ENCODE peak calls at places on chromosome 9, in six cellular contexts. One of them, this sample, is unnamed.

GRCh38 chr9:3939820-3940219 is 360.0 kb downstream of the GLIS3 start:
- DNase-seq in prostate gland: no peak
- DNase-seq in stimulated activated CD4-positive, alpha-beta T cell treated with anti-CD3 and anti-CD28 coated beads, Interleukin-4, amount 100 ng/mL, for 4 hours: no peak
- DNase-seq in psoas muscle: no peak
- DNase-seq in SW480: no peak
- DNase-seq in HEK293T: no peak
- DNase-seq in this sample: no peak

GRCh38 chr9:78032599-78033457 is 1.2 kb upstream of the GNAQ start:
- DNase-seq in prostate gland: no peak
- DNase-seq in stimulated activated CD4-positive, alpha-beta T cell treated with anti-CD3 and anti-CD28 coated beads, Interleukin-4, amount 100 ng/mL, for 4 hours: no peak
- DNase-seq in psoas muscle: no peak
- DNase-seq in SW480: peak
- DNase-seq in HEK293T: no peak
- DNase-seq in this sample: no peak

GRCh38 chr9:97889941-97890557 is 32.3 kb downstream of the TRMO start:
- DNase-seq in prostate gland: no peak
- DNase-seq in stimulated activated CD4-positive, alpha-beta T cell treated with anti-CD3 and anti-CD28 coated beads, Interleukin-4, amount 100 ng/mL, for 4 hours: peak
- DNase-seq in psoas muscle: no peak
- DNase-seq in SW480: no peak
- DNase-seq in HEK293T: peak
- DNase-seq in this sample: peak

GRCh38 chr9:92736816-92737606 is 27.6 kb downstream of the BICD2 start:
- DNase-seq in prostate gland: no peak
- DNase-seq in stimulated activated CD4-positive, alpha-beta T cell treated with anti-CD3 and anti-CD28 coated beads, Interleukin-4, amount 100 ng/mL, for 4 hours: no peak
- DNase-seq in psoas muscle: no peak
- DNase-seq in SW480: no peak
- DNase-seq in HEK293T: no peak
- DNase-seq in this sample: no peak

GRCh38 chr9:124659099-124659659 is 111.9 kb downstream of the NR6A1 start:
- DNase-seq in prostate gland: peak
- DNase-seq in stimulated activated CD4-positive, alpha-beta T cell treated with anti-CD3 and anti-CD28 coated beads, Interleukin-4, amount 100 ng/mL, for 4 hours: peak
- DNase-seq in psoas muscle: peak
- DNase-seq in SW480: peak
- DNase-seq in HEK293T: peak
- DNase-seq in this sample: no peak

GRCh38 chr9:111926421-111926875 is 29.8 kb downstream of the UGCG start:
- DNase-seq in prostate gland: no peak
- DNase-seq in stimulated activated CD4-positive, alpha-beta T cell treated with anti-CD3 and anti-CD28 coated beads, Interleukin-4, amount 100 ng/mL, for 4 hours: peak
- DNase-seq in psoas muscle: peak
- DNase-seq in SW480: no peak
- DNase-seq in HEK293T: no peak
- DNase-seq in this sample: peak

GRCh38 chr9:106072421-106072820 is 378.1 kb downstream of the TMEM38B start:
- DNase-seq in prostate gland: no peak
- DNase-seq in stimulated activated CD4-positive, alpha-beta T cell treated with anti-CD3 and anti-CD28 coated beads, Interleukin-4, amount 100 ng/mL, for 4 hours: no peak
- DNase-seq in psoas muscle: no peak
- DNase-seq in SW480: no peak
- DNase-seq in HEK293T: no peak
- DNase-seq in this sample: no peak

GRCh38 chr9:130138791-130139190 is 33.4 kb upstream of the NCS1 start:
- DNase-seq in prostate gland: peak
- DNase-seq in stimulated activated CD4-positive, alpha-beta T cell treated with anti-CD3 and anti-CD28 coated beads, Interleukin-4, amount 100 ng/mL, for 4 hours: no peak
- DNase-seq in psoas muscle: peak
- DNase-seq in SW480: peak
- DNase-seq in HEK293T: no peak
- DNase-seq in this sample: no peak

GRCh38 chr9:103397868-103398600 is 402.9 kb downstream of the CYLC2 start:
- DNase-seq in prostate gland: peak
- DNase-seq in stimulated activated CD4-positive, alpha-beta T cell treated with anti-CD3 and anti-CD28 coated beads, Interleukin-4, amount 100 ng/mL, for 4 hours: no peak
- DNase-seq in psoas muscle: no peak
- DNase-seq in SW480: peak
- DNase-seq in HEK293T: peak
- DNase-seq in this sample: no peak

GRCh38 chr9:127318651-127319167 is 54.1 kb downstream of the GARNL3 start:
- DNase-seq in prostate gland: no peak
- DNase-seq in stimulated activated CD4-positive, alpha-beta T cell treated with anti-CD3 and anti-CD28 coated beads, Interleukin-4, amount 100 ng/mL, for 4 hours: no peak
- DNase-seq in psoas muscle: no peak
- DNase-seq in SW480: no peak
- DNase-seq in HEK293T: no peak
- DNase-seq in this sample: no peak

GRCh38 chr9:126637002-126637849 is 23.5 kb downstream of the LMX1B start:
- DNase-seq in prostate gland: no peak
- DNase-seq in stimulated activated CD4-positive, alpha-beta T cell treated with anti-CD3 and anti-CD28 coated beads, Interleukin-4, amount 100 ng/mL, for 4 hours: no peak
- DNase-seq in psoas muscle: no peak
- DNase-seq in SW480: peak
- DNase-seq in HEK293T: no peak
- DNase-seq in this sample: no peak

GRCh38 chr9:88697764-88698436 is 162.9 kb downstream of the NXNL2 start:
- DNase-seq in prostate gland: no peak
- DNase-seq in stimulated activated CD4-positive, alpha-beta T cell treated with anti-CD3 and anti-CD28 coated beads, Interleukin-4, amount 100 ng/mL, for 4 hours: no peak
- DNase-seq in psoas muscle: no peak
- DNase-seq in SW480: no peak
- DNase-seq in HEK293T: no peak
- DNase-seq in this sample: no peak

GRCh38 chr9:94950040-94950732 is 223.7 kb downstream of the AOPEP start:
- DNase-seq in prostate gland: no peak
- DNase-seq in stimulated activated CD4-positive, alpha-beta T cell treated with anti-CD3 and anti-CD28 coated beads, Interleukin-4, amount 100 ng/mL, for 4 hours: no peak
- DNase-seq in psoas muscle: no peak
- DNase-seq in SW480: peak
- DNase-seq in HEK293T: no peak
- DNase-seq in this sample: no peak

GRCh38 chr9:72773570-72773969 is 179.3 kb downstream of the ALDH1A1 start:
- DNase-seq in prostate gland: no peak
- DNase-seq in stimulated activated CD4-positive, alpha-beta T cell treated with anti-CD3 and anti-CD28 coated beads, Interleukin-4, amount 100 ng/mL, for 4 hours: no peak
- DNase-seq in psoas muscle: no peak
- DNase-seq in SW480: no peak
- DNase-seq in HEK293T: no peak
- DNase-seq in this sample: no peak

GRCh38 chr9:132372177-132373095 is 17.6 kb upstream of the SETX start:
- DNase-seq in prostate gland: no peak
- DNase-seq in stimulated activated CD4-positive, alpha-beta T cell treated with anti-CD3 and anti-CD28 coated beads, Interleukin-4, amount 100 ng/mL, for 4 hours: no peak
- DNase-seq in psoas muscle: peak
- DNase-seq in SW480: peak
- DNase-seq in HEK293T: no peak
- DNase-seq in this sample: no peak

GRCh38 chr9:73719660-73720059 is 568.0 kb downstream of the ANXA1 start:
- DNase-seq in prostate gland: no peak
- DNase-seq in stimulated activated CD4-positive, alpha-beta T cell treated with anti-CD3 and anti-CD28 coated beads, Interleukin-4, amount 100 ng/mL, for 4 hours: no peak
- DNase-seq in psoas muscle: no peak
- DNase-seq in SW480: no peak
- DNase-seq in HEK293T: no peak
- DNase-seq in this sample: no peak

GRCh38 chr9:114181583-114182409 is 26.5 kb downstream of the COL27A1 start:
- DNase-seq in prostate gland: no peak
- DNase-seq in stimulated activated CD4-positive, alpha-beta T cell treated with anti-CD3 and anti-CD28 coated beads, Interleukin-4, amount 100 ng/mL, for 4 hours: no peak
- DNase-seq in psoas muscle: no peak
- DNase-seq in SW480: no peak
- DNase-seq in HEK293T: no peak
- DNase-seq in this sample: no peak

GRCh38 chr9:125631391-125632085 is 75.5 kb downstream of the MAPKAP1 start:
- DNase-seq in prostate gland: peak
- DNase-seq in stimulated activated CD4-positive, alpha-beta T cell treated with anti-CD3 and anti-CD28 coated beads, Interleukin-4, amount 100 ng/mL, for 4 hours: no peak
- DNase-seq in psoas muscle: no peak
- DNase-seq in SW480: peak
- DNase-seq in HEK293T: peak
- DNase-seq in this sample: no peak

GRCh38 chr9:92236465-92236864 is 57.0 kb downstream of the IARS1 start:
- DNase-seq in prostate gland: no peak
- DNase-seq in stimulated activated CD4-positive, alpha-beta T cell treated with anti-CD3 and anti-CD28 coated beads, Interleukin-4, amount 100 ng/mL, for 4 hours: no peak
- DNase-seq in psoas muscle: no peak
- DNase-seq in SW480: no peak
- DNase-seq in HEK293T: no peak
- DNase-seq in this sample: no peak

GRCh38 chr9:26856413-26857032 is 36.1 kb downstream of the CAAP1 start:
- DNase-seq in prostate gland: peak
- DNase-seq in stimulated activated CD4-positive, alpha-beta T cell treated with anti-CD3 and anti-CD28 coated beads, Interleukin-4, amount 100 ng/mL, for 4 hours: no peak
- DNase-seq in psoas muscle: no peak
- DNase-seq in SW480: peak
- DNase-seq in HEK293T: peak
- DNase-seq in this sample: no peak

GRCh38 chr9:100090880-100091279 is 7.9 kb downstream of the ERP44 start:
- DNase-seq in prostate gland: no peak
- DNase-seq in stimulated activated CD4-positive, alpha-beta T cell treated with anti-CD3 and anti-CD28 coated beads, Interleukin-4, amount 100 ng/mL, for 4 hours: no peak
- DNase-seq in psoas muscle: no peak
- DNase-seq in SW480: no peak
- DNase-seq in HEK293T: no peak
- DNase-seq in this sample: no peak

GRCh38 chr9:137452761-137453642 is 6.1 kb downstream of the NSMF start:
- DNase-seq in prostate gland: no peak
- DNase-seq in stimulated activated CD4-positive, alpha-beta T cell treated with anti-CD3 and anti-CD28 coated beads, Interleukin-4, amount 100 ng/mL, for 4 hours: no peak
- DNase-seq in psoas muscle: peak
- DNase-seq in SW480: no peak
- DNase-seq in HEK293T: no peak
- DNase-seq in this sample: no peak

GRCh38 chr9:29160763-29161353 is 1587.6 kb upstream of the C9orf72 start:
- DNase-seq in prostate gland: no peak
- DNase-seq in stimulated activated CD4-positive, alpha-beta T cell treated with anti-CD3 and anti-CD28 coated beads, Interleukin-4, amount 100 ng/mL, for 4 hours: no peak
- DNase-seq in psoas muscle: no peak
- DNase-seq in SW480: no peak
- DNase-seq in HEK293T: no peak
- DNase-seq in this sample: no peak

GRCh38 chr9:131642496-131643083 is 97.3 kb downstream of the PRRT1B start:
- DNase-seq in prostate gland: no peak
- DNase-seq in stimulated activated CD4-positive, alpha-beta T cell treated with anti-CD3 and anti-CD28 coated beads, Interleukin-4, amount 100 ng/mL, for 4 hours: peak
- DNase-seq in psoas muscle: no peak
- DNase-seq in SW480: no peak
- DNase-seq in HEK293T: no peak
- DNase-seq in this sample: peak

GRCh38 chr9:112047538-112048066 is 127.5 kb downstream of the SUSD1 start:
- DNase-seq in prostate gland: no peak
- DNase-seq in stimulated activated CD4-positive, alpha-beta T cell treated with anti-CD3 and anti-CD28 coated beads, Interleukin-4, amount 100 ng/mL, for 4 hours: no peak
- DNase-seq in psoas muscle: no peak
- DNase-seq in SW480: peak
- DNase-seq in HEK293T: no peak
- DNase-seq in this sample: no peak

GRCh38 chr9:116156621-116157314 is 3.2 kb downstream of the PAPPA start:
- DNase-seq in prostate gland: no peak
- DNase-seq in stimulated activated CD4-positive, alpha-beta T cell treated with anti-CD3 and anti-CD28 coated beads, Interleukin-4, amount 100 ng/mL, for 4 hours: no peak
- DNase-seq in psoas muscle: peak
- DNase-seq in SW480: no peak
- DNase-seq in HEK293T: peak
- DNase-seq in this sample: no peak

GRCh38 chr9:93827545-93828330 is 127.4 kb downstream of the BARX1 start:
- DNase-seq in prostate gland: no peak
- DNase-seq in stimulated activated CD4-positive, alpha-beta T cell treated with anti-CD3 and anti-CD28 coated beads, Interleukin-4, amount 100 ng/mL, for 4 hours: peak
- DNase-seq in psoas muscle: peak
- DNase-seq in SW480: peak
- DNase-seq in HEK293T: peak
- DNase-seq in this sample: no peak

GRCh38 chr9:14437336-14438231 is 123.6 kb upstream of the NFIB start:
- DNase-seq in prostate gland: no peak
- DNase-seq in stimulated activated CD4-positive, alpha-beta T cell treated with anti-CD3 and anti-CD28 coated beads, Interleukin-4, amount 100 ng/mL, for 4 hours: no peak
- DNase-seq in psoas muscle: no peak
- DNase-seq in SW480: no peak
- DNase-seq in HEK293T: no peak
- DNase-seq in this sample: no peak

GRCh38 chr9:111483419-111483861 is 743 bp downstream of the ECPAS start:
- DNase-seq in prostate gland: no peak
- DNase-seq in stimulated activated CD4-positive, alpha-beta T cell treated with anti-CD3 and anti-CD28 coated beads, Interleukin-4, amount 100 ng/mL, for 4 hours: peak
- DNase-seq in psoas muscle: no peak
- DNase-seq in SW480: no peak
- DNase-seq in HEK293T: peak
- DNase-seq in this sample: peak

GRCh38 chr9:74570879-74571512 is 73.9 kb downstream of the RORB start:
- DNase-seq in prostate gland: no peak
- DNase-seq in stimulated activated CD4-positive, alpha-beta T cell treated with anti-CD3 and anti-CD28 coated beads, Interleukin-4, amount 100 ng/mL, for 4 hours: no peak
- DNase-seq in psoas muscle: no peak
- DNase-seq in SW480: peak
- DNase-seq in HEK293T: peak
- DNase-seq in this sample: no peak

GRCh38 chr9:37948417-37948980 is 44.6 kb upstream of the SLC25A51 start:
- DNase-seq in prostate gland: no peak
- DNase-seq in stimulated activated CD4-positive, alpha-beta T cell treated with anti-CD3 and anti-CD28 coated beads, Interleukin-4, amount 100 ng/mL, for 4 hours: no peak
- DNase-seq in psoas muscle: no peak
- DNase-seq in SW480: no peak
- DNase-seq in HEK293T: no peak
- DNase-seq in this sample: no peak

GRCh38 chr9:81374881-81375280 is 314.5 kb downstream of the TLE1 start:
- DNase-seq in prostate gland: no peak
- DNase-seq in stimulated activated CD4-positive, alpha-beta T cell treated with anti-CD3 and anti-CD28 coated beads, Interleukin-4, amount 100 ng/mL, for 4 hours: no peak
- DNase-seq in psoas muscle: no peak
- DNase-seq in SW480: no peak
- DNase-seq in HEK293T: no peak
- DNase-seq in this sample: no peak

GRCh38 chr9:35690447-35691324 is 961 bp upstream of the TPM2 start:
- DNase-seq in prostate gland: peak
- DNase-seq in stimulated activated CD4-positive, alpha-beta T cell treated with anti-CD3 and anti-CD28 coated beads, Interleukin-4, amount 100 ng/mL, for 4 hours: peak
- DNase-seq in psoas muscle: peak
- DNase-seq in SW480: peak
- DNase-seq in HEK293T: peak
- DNase-seq in this sample: peak

GRCh38 chr9:86892576-86892975 is 54.7 kb downstream of the GAS1 start:
- DNase-seq in prostate gland: no peak
- DNase-seq in stimulated activated CD4-positive, alpha-beta T cell treated with anti-CD3 and anti-CD28 coated beads, Interleukin-4, amount 100 ng/mL, for 4 hours: no peak
- DNase-seq in psoas muscle: no peak
- DNase-seq in SW480: no peak
- DNase-seq in HEK293T: no peak
- DNase-seq in this sample: no peak